ENCODE peak calls at places on chromosomes 12 and 14, in ten cellular contexts. I is Caco-2, U is progenitor cell of endocrine pancreas, S is upper lobe of right lung, B is lower leg skin, H is OCI-LY7, L is body of pancreas, Y is AG10803, K is dorsolateral prefrontal cortex, N is cardiac fibroblast. A is an unnamed sample.

GRCh38 chr14:74660167-74660566 is 48.1 kb upstream of the LTBP2 start:
- DNase-seq in I (no peak), U (no peak), S (no peak), B (no peak), H (no peak), L (no peak), Y (no peak), K (no peak), N (no peak), A (no peak)

GRCh38 chr12:26629864-26630263 is 203.1 kb downstream of the ITPR2 start:
- DNase-seq in I (no peak), U (no peak), S (no peak), B (no peak), H (no peak), L (no peak), Y (peak; percentile 30), K (no peak), N (peak; percentile 62), A (no peak)

GRCh38 chr12:55708695-55709233 is 1.1 kb upstream of the ITGA7 start:
- DNase-seq in I (no peak), U (no peak), S (no peak), B (no peak), H (no peak), L (no peak), Y (no peak), K (no peak), N (no peak), A (no peak)

GRCh38 chr14:72788972-72789728 is 104.8 kb downstream of the DPF3 start:
- DNase-seq in I (peak; percentile 9), U (no peak), S (no peak), B (peak; percentile 62), H (no peak), L (no peak), Y (no peak), K (no peak), N (no peak), A (no peak)

GRCh38 chr14:103880986-103881926 is 33.9 kb upstream of the PPP1R13B start:
- DNase-seq in I (no peak), U (no peak), S (peak; percentile 71), B (no peak), H (no peak), L (peak; percentile 94), Y (no peak), K (no peak), N (no peak), A (no peak)

GRCh38 chr12:63844391-63845341 is at the start of gene SRGAP1:
- DNase-seq in I (peak; percentile 51), U (peak; percentile 41), S (peak; percentile 76), B (peak; percentile 94), H (no peak), L (peak; percentile 58), Y (peak; percentile 78), K (peak; percentile 60), N (peak; percentile 84), A (peak; percentile 60)

GRCh38 chr12:100145643-100146042 is 3.0 kb upstream of the BLTP3B start:
- DNase-seq in I (no peak), U (no peak), S (no peak), B (no peak), H (no peak), L (no peak), Y (no peak), K (no peak), N (no peak), A (no peak)

GRCh38 chr12:6551496-6552139 is 4.2 kb downstream of the IFFO1 start:
- DNase-seq in I (no peak), U (no peak), S (no peak), B (no peak), H (no peak), L (no peak), Y (peak; percentile 86), K (no peak), N (peak; percentile 82), A (no peak)

GRCh38 chr12:65123435-65124063 is 2.4 kb upstream of the WIF1 start:
- DNase-seq in I (peak; percentile 53), U (no peak), S (no peak), B (no peak), H (peak; percentile 48), L (no peak), Y (peak; percentile 31), K (no peak), N (peak; percentile 63), A (peak; percentile 79)
- TF ChIP-seq CTCF in I (peak; percentile 62), U (peak; percentile 81), S (peak; percentile 68), B (no peak), H (peak; percentile 82), L (peak; percentile 57), Y (peak; percentile 72), K (peak; percentile 78), N (peak; percentile 63), A (peak; percentile 57)

DNA sequence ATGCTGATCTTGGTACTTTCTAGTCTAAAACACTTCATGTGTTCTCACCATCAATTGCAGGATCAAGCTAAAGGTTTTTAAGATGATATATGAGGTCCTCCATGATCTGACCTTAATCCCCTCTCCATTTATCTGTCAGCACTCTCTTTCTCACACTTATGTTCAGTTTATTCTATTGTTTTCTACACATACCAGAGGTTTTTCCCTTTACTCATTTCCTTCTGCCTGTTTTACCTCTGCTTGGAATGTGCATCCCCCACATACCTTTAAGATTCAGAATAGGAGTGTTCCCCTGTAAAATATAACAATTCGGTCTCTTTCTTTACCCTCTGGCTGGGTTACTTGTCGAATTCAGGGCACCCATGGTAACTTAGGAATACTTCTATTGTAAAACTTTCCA is 219.1 kb upstream of the PKP2 start:
- DNase-seq in I (no peak), U (no peak), S (no peak), B (no peak), H (no peak), L (no peak), Y (no peak), K (no peak), N (no peak), A (no peak)
- TF ChIP-seq CTCF in I (no peak), U (no peak), S (no peak), B (no peak), H (no peak), L (no peak), Y (no peak), K (no peak), N (no peak), A (no peak)

GRCh38 chr12:76457818-76458217 is 101.8 kb downstream of the OSBPL8 start:
- DNase-seq in I (no peak), U (no peak), S (no peak), B (no peak), H (no peak), L (no peak), Y (no peak), K (no peak), N (no peak), A (no peak)

GRCh38 chr12:76457010-76457409 is 102.6 kb downstream of the OSBPL8 start:
- DNase-seq in I (no peak), U (no peak), S (no peak), B (no peak), H (no peak), L (no peak), Y (no peak), K (no peak), N (peak; percentile 28), A (no peak)

GRCh38 chr12:76451528-76451927 is 103.3 kb upstream of the BBS10 start:
- DNase-seq in I (no peak), U (no peak), S (no peak), B (no peak), H (no peak), L (no peak), Y (no peak), K (no peak), N (no peak), A (no peak)

GRCh38 chr12:76460807-76461206 is 98.8 kb downstream of the OSBPL8 start:
- DNase-seq in I (no peak), U (no peak), S (no peak), B (no peak), H (no peak), L (no peak), Y (peak; percentile 12), K (no peak), N (no peak), A (no peak)

DNA sequence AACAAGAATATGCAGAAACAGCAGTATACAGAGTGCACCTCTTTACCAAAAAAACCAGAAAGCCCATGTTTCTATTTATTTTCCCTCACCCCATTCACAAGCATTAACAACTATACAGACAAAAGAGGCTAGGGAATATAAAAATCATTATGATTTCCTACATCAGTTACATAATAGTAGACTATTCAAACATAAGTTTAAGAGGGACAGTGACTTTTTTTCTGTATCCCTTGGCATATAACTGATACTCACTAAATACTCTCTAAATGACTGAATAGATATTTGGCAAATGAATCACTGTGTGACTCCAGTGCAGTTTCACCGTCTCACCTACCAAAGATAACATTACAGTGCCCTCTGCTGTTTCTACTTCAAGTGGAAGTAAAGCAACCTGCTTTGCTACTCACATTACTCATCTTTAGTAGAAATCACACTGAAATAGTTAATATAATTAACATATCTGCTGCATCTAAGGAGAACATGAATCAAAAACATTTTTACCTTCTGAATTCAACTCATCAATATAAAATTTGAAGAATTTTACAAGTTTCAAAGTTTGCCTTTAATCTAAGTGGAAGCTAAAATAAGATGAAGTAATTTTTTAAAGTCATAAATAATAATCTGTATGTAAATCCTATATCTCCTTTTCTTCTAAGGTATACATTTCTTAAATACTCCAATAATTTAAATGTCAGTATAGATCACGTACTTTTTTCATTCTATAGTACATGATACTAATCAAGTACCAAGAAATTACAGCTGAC is 103.8 kb downstream of the OSBPL8 start:
- DNase-seq in I (peak; percentile 67), U (no peak), S (no peak), B (no peak), H (peak; percentile 60), L (no peak), Y (peak; percentile 91), K (no peak), N (peak; percentile 96), A (peak; percentile 67)
- TF ChIP-seq CTCF in I (peak; percentile 72), U (peak; percentile 64), S (peak; percentile 54), B (no peak), H (peak; percentile 86), L (peak; percentile 35), Y (peak; percentile 80), K (peak; percentile 64), N (peak; percentile 53), A (peak; percentile 39)

GRCh38 chr12:131226345-131227265 is 272.9 kb downstream of the ADGRD1 start:
- DNase-seq in I (no peak), U (no peak), S (peak; percentile 42), B (no peak), H (no peak), L (no peak), Y (no peak), K (no peak), N (no peak), A (no peak)

GRCh38 chr12:131230340-131231099 is 276.8 kb downstream of the ADGRD1 start:
- DNase-seq in I (no peak), U (no peak), S (no peak), B (no peak), H (no peak), L (no peak), Y (no peak), K (no peak), N (no peak), A (peak; percentile 33)

GRCh38 chr12:131233737-131234474 is 280.2 kb downstream of the ADGRD1 start:
- DNase-seq in I (no peak), U (no peak), S (no peak), B (no peak), H (no peak), L (no peak), Y (no peak), K (no peak), N (no peak), A (no peak)

GRCh38 chr12:131231194-131231980 is 277.7 kb downstream of the ADGRD1 start:
- DNase-seq in I (no peak), U (no peak), S (no peak), B (no peak), H (no peak), L (no peak), Y (no peak), K (no peak), N (no peak), A (no peak)

DNA sequence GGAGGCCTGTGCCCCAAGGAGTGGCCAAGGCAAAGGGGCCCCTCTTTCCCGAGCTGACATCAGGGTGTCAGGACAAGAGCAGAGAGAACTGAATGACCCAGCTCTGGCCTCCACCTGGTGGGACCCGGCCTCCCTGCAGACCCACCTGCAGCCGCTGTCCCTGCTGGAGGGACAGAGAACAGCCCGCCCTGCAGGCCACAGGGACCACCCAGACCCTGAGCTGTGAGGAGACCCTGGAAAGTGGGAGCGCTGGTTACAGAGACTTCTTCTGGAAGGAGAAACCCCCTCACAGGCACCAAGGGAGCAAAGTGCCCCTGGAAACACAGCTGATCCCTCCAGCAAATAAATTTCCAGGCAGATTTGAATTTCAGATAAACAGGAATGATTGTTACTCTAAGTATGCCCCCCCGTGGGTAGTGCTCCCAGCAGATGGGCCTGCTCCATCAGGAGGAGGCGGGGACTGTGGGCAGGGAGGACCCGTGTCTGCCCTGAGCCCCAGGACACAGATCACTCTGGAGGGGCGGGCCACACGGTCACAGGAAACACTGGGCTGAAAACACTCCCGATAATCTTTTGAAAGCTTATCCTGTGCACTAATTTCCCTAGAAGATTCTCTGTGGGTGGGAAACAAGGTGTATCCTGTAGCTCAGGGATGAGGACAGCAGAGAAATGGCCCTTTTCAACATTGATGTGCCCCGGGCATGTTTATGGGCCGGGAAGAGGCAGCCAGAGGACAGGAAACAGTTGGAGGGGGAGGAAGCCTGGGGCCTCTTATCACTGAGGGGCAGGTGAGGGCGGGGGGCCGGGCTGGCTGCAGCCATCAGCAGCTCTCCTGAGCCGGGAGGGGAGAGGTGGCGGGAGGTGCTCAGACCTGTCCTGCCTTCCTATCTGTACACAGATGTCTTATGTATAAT is 276.0 kb downstream of the ADGRD1 start:
- DNase-seq in I (no peak), U (no peak), S (peak; percentile 58), B (no peak), H (no peak), L (no peak), Y (no peak), K (no peak), N (no peak), A (peak; percentile 57)
- TF ChIP-seq CTCF in I (no peak), U (peak; percentile 42), S (no peak), B (no peak), H (no peak), L (no peak), Y (no peak), K (no peak), N (no peak), A (no peak)

A was measured in NB4.